ENCODE peak calls at places on chromosomes 13 and 19, in four cellular contexts. K, C, X and Q are unnamed samples.

GRCh38 chr19:50794074-50794777 is 4.0 kb downstream of the ACP4 start:
- DNase-seq in K (no peak), X (no peak), C (peak; percentile 80), Q (peak; percentile 66)

GRCh38 chr19:45632468-45633196 is 6.6 kb downstream of the EML2 start:
- DNase-seq in X (no peak), K (no peak), C (peak; percentile 89), Q (peak; percentile 91)

GRCh38 chr13:113837554-113838355 is 26.1 kb downstream of the GAS6 start:
- DNase-seq in C (peak; percentile 49), X (no peak), K (peak; percentile 55), Q (peak; percentile 86)

GRCh38 chr13:73497430-73497829 is 438.6 kb downstream of the KLF5 start:
- DNase-seq in X (no peak), K (no peak), C (no peak), Q (no peak)

GRCh38 chr19:13267131-13267530 is 116.9 kb downstream of the IER2 start:
- DNase-seq in X (no peak), C (no peak), K (no peak), Q (no peak)

GRCh38 chr19:50252111-50252886 is 48.9 kb downstream of the MYH14 start:
- DNase-seq in C (peak; percentile 56), X (no peak), K (no peak), Q (peak; percentile 58)

GRCh38 chr19:5047251-5047935 is 78.5 kb downstream of the KDM4B start:
- DNase-seq in C (no peak), X (no peak), K (no peak), Q (no peak)

GRCh38 chr13:99778500-99778899 is 193.1 kb downstream of the ZIC5 start:
- DNase-seq in K (no peak), X (no peak), C (peak; percentile 6), Q (no peak)

GRCh38 chr13:79987323-79987722 is 353.6 kb downstream of the SPRY2 start:
- DNase-seq in C (no peak), X (no peak), K (no peak), Q (no peak)

GRCh38 chr13:105464249-105464648 is 1071.2 kb downstream of the EFNB2 start:
- DNase-seq in C (no peak), K (no peak), X (no peak), Q (no peak)

GRCh38 chr13:29619995-29620394 is 24.5 kb upstream of the SLC7A1 start:
- DNase-seq in X (no peak), C (no peak), K (no peak), Q (no peak)
- TF ChIP-seq HDAC2 in X (no peak), C (no peak), K (no peak), Q (no peak)

GRCh38 chr19:39372047-39372802 is 18.7 kb downstream of the PAF1 start:
- DNase-seq in X (no peak), K (no peak), C (no peak), Q (no peak)
- TF ChIP-seq POLR2A in X (no peak), K (no peak), C (no peak), Q (no peak)

DNA sequence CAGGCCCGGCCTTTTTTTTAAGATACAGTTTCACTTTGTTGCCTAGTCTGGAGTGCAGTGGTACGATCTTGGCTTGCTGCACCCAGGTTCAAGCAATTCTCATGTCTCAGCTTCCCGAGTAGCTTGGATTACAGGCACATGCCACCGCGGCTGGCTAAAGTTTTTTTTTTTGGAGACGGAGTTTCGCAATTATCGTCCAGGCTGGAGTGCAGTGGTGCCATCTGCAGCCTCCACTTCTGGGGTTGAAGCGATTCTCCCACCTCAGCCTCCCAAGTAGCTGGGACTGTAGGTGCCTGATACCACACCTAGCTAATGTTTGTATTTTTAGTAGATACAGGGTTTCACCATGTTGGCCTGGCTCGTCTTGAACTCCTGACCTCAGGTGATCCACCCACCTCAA is 4.9 kb upstream of the CARM1 start:
- DNase-seq in X (no peak), K (no peak), C (no peak), Q (no peak)
- TF ChIP-seq CHD4 in X (no peak), K (no peak), C (no peak), Q (no peak)

GRCh38 chr19:29807178-29807577 is 4.6 kb upstream of the CCNE1 start:
- DNase-seq in K (no peak), C (no peak), X (no peak), Q (no peak)

GRCh38 chr19:29804493-29804892 is 7.3 kb upstream of the CCNE1 start:
- DNase-seq in X (peak; percentile 53), C (no peak), K (no peak), Q (no peak)

GRCh38 chr19:29805026-29805925 is 6.5 kb upstream of the CCNE1 start:
- DNase-seq in K (peak; percentile 77), X (no peak), C (no peak), Q (peak; percentile 36)

GRCh38 chr19:29807870-29808405 is 3.9 kb upstream of the CCNE1 start:
- DNase-seq in C (no peak), X (no peak), K (no peak), Q (no peak)

DNA sequence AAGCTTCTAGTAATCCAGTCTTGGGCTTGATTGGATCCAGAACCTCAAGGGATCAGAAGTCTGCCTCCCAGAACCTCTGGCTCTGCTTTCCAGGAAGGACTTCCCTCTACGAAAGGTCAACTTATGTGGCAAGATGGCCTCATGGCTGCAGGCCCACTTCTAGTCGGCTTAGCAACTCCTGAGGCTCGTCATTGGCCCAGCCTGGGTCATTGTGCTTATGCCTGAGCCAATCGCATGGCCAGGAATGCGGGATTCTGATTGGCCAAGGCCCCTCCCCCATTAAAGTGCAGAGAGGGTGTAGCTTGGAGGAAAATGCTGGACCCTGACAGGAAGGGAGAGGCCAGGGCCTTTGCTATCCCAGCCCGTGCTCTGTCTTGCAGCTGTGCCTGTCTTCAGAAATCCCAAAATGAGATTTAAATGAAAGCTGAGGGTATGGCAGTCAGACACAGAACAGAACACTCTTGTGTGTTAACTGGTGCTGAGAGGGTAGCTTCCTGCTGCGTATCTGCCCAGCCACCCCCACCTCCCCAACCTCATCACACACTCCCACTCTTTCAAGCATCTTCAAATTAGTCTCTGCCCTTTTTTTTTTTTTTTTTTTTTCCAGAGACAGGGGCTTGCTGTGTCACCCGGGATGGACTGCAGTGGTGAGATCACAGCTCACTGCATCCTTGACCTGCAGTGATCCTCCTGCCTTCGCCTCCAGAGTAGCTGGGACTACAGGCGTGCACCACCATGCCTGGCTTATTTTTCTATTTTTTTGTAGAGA is 5.5 kb upstream of the CCNE1 start:
- DNase-seq in X (no peak), C (peak; percentile 75), K (peak; percentile 52), Q (peak; percentile 53)
- TF ChIP-seq HDAC2 in X (no peak), C (no peak), K (no peak), Q (no peak)

DNA sequence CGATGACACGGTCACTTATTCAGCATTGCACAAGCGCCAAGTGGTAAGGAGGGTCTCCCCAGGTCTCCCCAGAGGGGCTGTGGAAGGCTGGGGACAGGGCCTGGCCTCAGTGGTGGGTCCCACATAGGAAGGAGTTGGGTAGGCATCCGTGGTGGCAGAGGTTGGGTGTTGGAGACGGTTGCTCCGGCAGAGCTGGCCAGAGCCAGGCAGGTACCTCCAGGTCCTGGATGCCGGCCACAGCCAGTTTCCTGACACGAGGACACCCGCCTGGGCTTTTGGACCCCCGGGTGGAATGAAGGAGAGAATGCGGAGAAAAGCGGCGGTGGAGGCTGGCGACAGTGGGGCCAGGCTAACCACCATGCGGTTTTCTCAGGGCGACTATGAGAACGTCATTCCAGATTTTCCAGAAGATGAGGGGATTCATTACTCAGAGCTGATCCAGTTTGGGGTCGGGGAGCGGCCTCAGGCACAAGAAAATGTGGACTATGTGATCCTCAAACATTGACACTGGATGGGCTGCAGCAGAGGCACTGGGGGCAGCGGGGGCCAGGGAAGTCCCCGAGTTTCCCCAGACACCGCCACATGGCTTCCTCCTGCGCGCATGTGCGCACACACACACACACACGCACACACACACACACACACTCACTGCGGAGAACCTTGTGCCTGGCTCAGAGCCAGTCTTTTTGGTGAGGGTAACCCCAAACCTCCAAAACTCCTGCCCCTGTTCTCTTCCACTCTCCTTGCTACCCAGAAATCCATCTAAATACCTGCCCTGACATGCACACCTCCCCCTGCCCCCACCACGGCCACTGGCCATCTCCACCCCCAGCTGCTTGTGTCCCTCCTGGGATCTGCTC is 1.3 kb upstream of the FFAR1 start:
- DNase-seq in K (peak; percentile 16), C (peak; percentile 22), X (peak; percentile 74), Q (no peak)
- TF ChIP-seq POLR2A in K (no peak), C (no peak), X (no peak), Q (no peak)